ENCODE peak calls at places on chromosomes 13 and 19, in six cellular contexts. B, Z, E, M, X and F are unnamed samples.
A peak's percentile ranks its signal among the peaks of the same experiment; 100 is the strongest.

GRCh38 chr19:13037161-13037560 is 41.9 kb downstream of the NFIX start:
- DNase-seq in Z (no peak), X (no peak), E (peak; percentile 92), M (no peak), B (no peak), F (no peak)

GRCh38 chr13:26186995-26187394 is 35.1 kb downstream of the RNF6 start:
- DNase-seq in B (no peak), Z (no peak), M (peak; percentile 15), X (no peak), E (peak; percentile 29), F (no peak)

GRCh38 chr13:24270639-24271131 is 38.7 kb upstream of the C1QTNF9 start:
- DNase-seq in E (peak; percentile 75), M (peak; percentile 72), B (peak; percentile 63), X (no peak), Z (peak; percentile 74), F (no peak)

GRCh38 chr19:39403331-39404312 is 3.0 kb upstream of the ZFP36 start:
- DNase-seq in E (peak; percentile 100), Z (peak; percentile 94), M (peak; percentile 91), X (peak; percentile 100), B (peak; percentile 100), F (peak; percentile 63)

GRCh38 chr13:46197299-46197975 is 14.3 kb upstream of the LRRC63 start:
- DNase-seq in M (no peak), B (no peak), Z (no peak), X (no peak), E (peak; percentile 61), F (no peak)

GRCh38 chr19:45577111-45577905 is 7.3 kb downstream of the OPA3 start:
- DNase-seq in Z (no peak), E (peak; percentile 97), B (peak; percentile 80), X (no peak), M (peak; percentile 75), F (no peak)

GRCh38 chr13:101545521-101545920 is 93.0 kb downstream of the ITGBL1 start:
- DNase-seq in B (no peak), X (no peak), M (no peak), E (peak; percentile 46), Z (no peak), F (no peak)

GRCh38 chr13:114132419-114133121 is at the start of gene RASA3:
- DNase-seq in X (no peak), Z (peak; percentile 82), E (peak; percentile 91), B (peak; percentile 87), M (peak; percentile 79), F (peak; percentile 60)

GRCh38 chr19:7846247-7846646 is 16.2 kb downstream of the EVI5L start:
- DNase-seq in M (no peak), E (no peak), X (no peak), Z (no peak), B (no peak), F (no peak)

GRCh38 chr13:109666656-109667448 is 119.5 kb downstream of the IRS2 start:
- DNase-seq in Z (peak; percentile 85), X (peak; percentile 74), B (no peak), M (no peak), E (peak; percentile 16), F (no peak)

GRCh38 chr13:41352935-41353801 is 42.1 kb downstream of the NAA16 start:
- DNase-seq in X (no peak), E (peak; percentile 49), B (no peak), M (no peak), Z (peak; percentile 56), F (peak; percentile 63)

GRCh38 chr13:110294146-110294545 is 12.8 kb downstream of the COL4A1 start:
- DNase-seq in X (no peak), E (peak; percentile 73), M (no peak), B (no peak), Z (no peak), F (no peak)

GRCh38 chr19:50959731-50960500 is 7.1 kb upstream of the KLK5 start:
- DNase-seq in X (no peak), B (no peak), M (no peak), E (peak; percentile 32), Z (peak; percentile 40), F (no peak)

GRCh38 chr19:35360880-35361420 is 2.7 kb downstream of the FFAR3 start:
- DNase-seq in E (no peak), M (no peak), X (peak; percentile 21), Z (no peak), B (no peak), F (no peak)

GRCh38 chr19:37519890-37520289 is 13.2 kb downstream of the ZNF793 start:
- DNase-seq in Z (no peak), B (no peak), M (no peak), E (no peak), X (no peak), F (no peak)

GRCh38 chr19:11868188-11868587 is 19.4 kb upstream of the ZNF69 start:
- DNase-seq in B (no peak), E (no peak), Z (no peak), M (no peak), X (no peak), F (no peak)

GRCh38 chr13:99652141-99652540 is 150.9 kb downstream of the TM9SF2 start:
- DNase-seq in X (no peak), Z (no peak), E (no peak), M (no peak), B (no peak), F (no peak)

GRCh38 chr13:34765446-34766180 is 176.5 kb upstream of the NBEA start:
- DNase-seq in X (no peak), B (no peak), E (no peak), Z (no peak), M (no peak), F (no peak)

GRCh38 chr13:27280009-27280646 is 9.5 kb downstream of the RASL11A start:
- DNase-seq in B (no peak), X (no peak), M (no peak), Z (no peak), E (no peak), F (no peak)

GRCh38 chr13:83057119-83057518 is 825.2 kb downstream of the SLITRK1 start:
- DNase-seq in M (no peak), Z (no peak), E (peak; percentile 63), X (no peak), B (no peak), F (no peak)

GRCh38 chr19:7645159-7645558 is 8.2 kb downstream of the STXBP2 start:
- DNase-seq in B (no peak), E (no peak), Z (no peak), M (no peak), X (no peak), F (no peak)

GRCh38 chr13:106609116-106609515 is 41.2 kb upstream of the ARGLU1 start:
- DNase-seq in X (no peak), E (no peak), M (no peak), Z (no peak), B (no peak), F (no peak)

GRCh38 chr13:44108345-44108858 is 228.7 kb downstream of the LACC1 start:
- DNase-seq in X (peak; percentile 81), B (no peak), E (no peak), M (peak; percentile 87), Z (no peak), F (no peak)

GRCh38 chr13:52001120-52001731 is 10.0 kb downstream of the ATP7B start:
- DNase-seq in E (peak; percentile 69), Z (peak; percentile 63), X (no peak), M (no peak), B (no peak), F (peak; percentile 75)

GRCh38 chr19:4559569-4559968 is at the start of gene SEMA6B:
- DNase-seq in M (peak; percentile 24), B (no peak), Z (no peak), E (no peak), X (no peak), F (no peak)

GRCh38 chr13:32538234-32538620 is 368 bp downstream of the N4BP2L2 start:
- DNase-seq in E (peak; percentile 76), Z (no peak), X (no peak), M (peak; percentile 40), B (peak; percentile 69), F (no peak)

GRCh38 chr19:47104678-47105077 is 8.9 kb downstream of the ZC3H4 start:
- DNase-seq in E (no peak), X (no peak), Z (no peak), M (no peak), B (peak; percentile 58), F (no peak)

GRCh38 chr13:113602291-113602970 is 17.9 kb downstream of the TFDP1 start:
- DNase-seq in M (no peak), Z (no peak), B (peak; percentile 16), E (no peak), X (no peak), F (no peak)

GRCh38 chr19:12163841-12164240 is 945 bp downstream of the ZNF136 start:
- DNase-seq in X (no peak), Z (no peak), B (no peak), M (no peak), E (peak; percentile 87), F (no peak)

GRCh38 chr13:40518481-40518882 is 148.0 kb downstream of the FOXO1 start:
- DNase-seq in B (no peak), X (no peak), E (no peak), M (peak; percentile 65), Z (no peak), F (no peak)

GRCh38 chr13:100434010-100434763 is 154.4 kb downstream of the GGACT start:
- DNase-seq in X (no peak), M (no peak), E (peak; percentile 34), B (no peak), Z (no peak), F (no peak)

GRCh38 chr13:51330741-51331140 is 8.8 kb upstream of the SERPINE3 start:
- DNase-seq in M (no peak), Z (no peak), B (no peak), X (no peak), E (peak; percentile 59), F (no peak)

GRCh38 chr19:10111405-10111811 is at the start of gene P2RY11:
- DNase-seq in E (no peak), Z (no peak), B (peak; percentile 56), X (no peak), M (no peak), F (no peak)

GRCh38 chr13:49246850-49247721 is 639 bp upstream of the CDADC1 start:
- DNase-seq in X (no peak), Z (no peak), E (no peak), B (no peak), M (no peak), F (no peak)
- H3K27ac ChIP-seq in X (peak overlapping the region; percentile 92), Z (peak overlapping the region; percentile 70), E (peak overlapping the region; percentile 86), B (peak overlapping the region; percentile 92), M (peak overlapping the region; percentile 91), F (no peak overlapping the region)

GRCh38 chr13:98399756-98400155 is 177.2 kb downstream of the STK24 start:
- DNase-seq in B (no peak), X (no peak), M (no peak), Z (no peak), E (peak; percentile 49), F (no peak)
- H3K4me3 ChIP-seq in B (no peak overlapping the region), X (no peak overlapping the region), M (no peak overlapping the region), Z (no peak overlapping the region), E (no peak overlapping the region), F (no peak overlapping the region)

GRCh38 chr13:53100394-53101063 is 71.9 kb downstream of the OLFM4 start:
- DNase-seq in X (no peak), Z (no peak), E (no peak), B (no peak), M (peak; percentile 11), F (no peak)
- H3K27ac ChIP-seq in X (no peak overlapping the region), Z (no peak overlapping the region), E (no peak overlapping the region), B (no peak overlapping the region), M (peak overlapping the region; percentile 6), F (no peak overlapping the region)

DNA sequence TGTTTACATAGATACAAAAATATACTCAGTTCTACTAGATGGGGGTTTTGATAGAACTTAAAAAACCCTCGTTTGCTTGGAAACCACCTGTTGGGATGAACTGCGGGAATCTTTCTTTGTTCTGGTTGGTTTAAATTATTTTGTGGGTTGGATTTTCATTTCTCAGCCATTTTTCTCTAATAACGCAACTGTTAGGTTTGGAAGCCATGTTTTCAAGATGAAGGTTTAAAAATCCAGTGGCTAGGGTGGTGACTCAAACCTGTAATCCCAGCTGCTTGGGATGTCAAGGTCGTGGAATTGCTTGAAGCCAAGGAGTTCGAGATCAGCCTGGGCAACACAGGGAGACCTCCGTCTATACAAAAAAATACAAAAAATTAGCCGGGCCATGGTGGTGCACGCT is 1.6 kb downstream of the URI1 start:
- DNase-seq in B (no peak), X (no peak), M (no peak), E (peak; percentile 45), Z (no peak), F (no peak)
- H3K4me3 ChIP-seq in B (peak overlapping the region; percentile 82), X (peak overlapping the region; percentile 88), M (no peak overlapping the region), E (peak overlapping the region; percentile 96), Z (peak overlapping the region; percentile 81), F (peak overlapping the region; percentile 78)